ENCODE peak calls at places on chromosomes 11 and 22, in ten cellular contexts. E is ovary, L is tibial artery, W is IMR-90, N is endothelial cell of umbilical vein, O is heart left ventricle, B is OCI-LY7, H is bronchial epithelial cell, P is adipocyte, V is fibroblast of mammary gland. T is an unnamed sample.

GRCh38 chr11:10898763-10899541 is 41.1 kb upstream of the ZBED5 start:
- DNase-seq in E (no peak), L (no peak), W (no peak), N (no peak), O (peak; percentile 25), B (no peak), H (no peak), P (no peak), V (no peak), T (no peak)

GRCh38 chr11:58927393-58928081 is 11.8 kb upstream of the GLYATL1 start:
- DNase-seq in E (no peak), L (no peak), W (peak; percentile 29), N (no peak), O (no peak), B (peak; percentile 29), H (no peak), P (peak; percentile 56), V (no peak), T (no peak)

GRCh38 chr11:59550842-59551650 is 39.7 kb downstream of the OR4D9 start:
- DNase-seq in E (peak; percentile 85), L (peak; percentile 83), W (peak; percentile 92), N (peak; percentile 93), O (peak; percentile 62), B (peak; percentile 90), H (peak; percentile 83), P (peak; percentile 93), V (peak; percentile 95), T (peak; percentile 87)

GRCh38 chr11:102139081-102139498 is 28.8 kb downstream of the YAP1 start:
- DNase-seq in E (no peak), L (no peak), W (peak; percentile 93), N (peak; percentile 13), O (peak; percentile 32), B (no peak), H (peak; percentile 89), P (peak; percentile 81), V (peak; percentile 90), T (no peak)

GRCh38 chr11:76665921-76666351 is 4.6 kb downstream of the LRRC32 start:
- DNase-seq in E (peak; percentile 20), L (peak; percentile 13), W (no peak), N (no peak), O (no peak), B (peak; percentile 51), H (no peak), P (no peak), V (no peak), T (peak; percentile 55)

GRCh38 chr11:74397531-74398243 is 546 bp downstream of the PGM2L1 start:
- DNase-seq in E (no peak), L (peak; percentile 23), W (peak; percentile 30), N (peak; percentile 56), O (peak; percentile 19), B (peak; percentile 25), H (peak; percentile 68), P (peak; percentile 53), V (no peak), T (peak; percentile 87)

GRCh38 chr11:10454902-10455631 is at the start of gene AMPD3:
- DNase-seq in E (no peak), L (no peak), W (peak; percentile 99), N (no peak), O (no peak), B (peak; percentile 56), H (peak; percentile 98), P (peak; percentile 79), V (peak; percentile 99), T (no peak)

GRCh38 chr11:76185931-76186401 is 20.3 kb downstream of the WNT11 start:
- DNase-seq in E (peak; percentile 90), L (peak; percentile 54), W (no peak), N (no peak), O (peak; percentile 34), B (no peak), H (no peak), P (no peak), V (peak; percentile 14), T (peak; percentile 88)

GRCh38 chr11:47132981-47133380 is 43.7 kb downstream of the ARFGAP2 start:
- DNase-seq in E (no peak), L (no peak), W (no peak), N (no peak), O (no peak), B (no peak), H (no peak), P (no peak), V (no peak), T (no peak)

GRCh38 chr11:105466582-105467228 is 143.2 kb upstream of the GRIA4 start:
- DNase-seq in E (no peak), L (no peak), W (peak; percentile 85), N (peak; percentile 91), O (no peak), B (no peak), H (peak; percentile 52), P (peak; percentile 35), V (peak; percentile 29), T (no peak)

GRCh38 chr11:27938011-27938410 is 169.9 kb downstream of the KIF18A start:
- DNase-seq in E (no peak), L (no peak), W (peak; percentile 68), N (no peak), O (no peak), B (no peak), H (no peak), P (no peak), V (no peak), T (no peak)

GRCh38 chr11:126543691-126544090 is 188.2 kb downstream of the ST3GAL4 start:
- DNase-seq in E (no peak), L (no peak), W (no peak), N (no peak), O (no peak), B (no peak), H (no peak), P (no peak), V (no peak), T (no peak)

GRCh38 chr11:12086271-12087074 is 23.9 kb upstream of the MICAL2 start:
- DNase-seq in E (no peak), L (peak; percentile 89), W (peak; percentile 97), N (peak; percentile 87), O (peak; percentile 79), B (no peak), H (peak; percentile 95), P (peak; percentile 93), V (peak; percentile 98), T (peak; percentile 91)

GRCh38 chr11:61090982-61091372 is 11.3 kb upstream of the CD5 start:
- DNase-seq in E (no peak), L (no peak), W (no peak), N (no peak), O (no peak), B (no peak), H (no peak), P (no peak), V (no peak), T (no peak)

GRCh38 chr11:65558785-65559509 is 788 bp upstream of the LTBP3 start:
- DNase-seq in E (peak; percentile 91), L (peak; percentile 73), W (peak; percentile 33), N (peak; percentile 72), O (peak; percentile 80), B (no peak), H (no peak), P (peak; percentile 65), V (no peak), T (peak; percentile 87)
- H3K4me3 ChIP-seq in E (peak overlapping the region; percentile 55), L (peak overlapping the region; percentile 58), W (no peak overlapping the region), N (no peak overlapping the region), O (peak overlapping the region; percentile 72), B (no peak overlapping the region), H (peak overlapping the region; percentile 34), P (peak overlapping the region; percentile 73), V (no peak overlapping the region), T (peak overlapping the region; percentile 6)

GRCh38 chr22:38412435-38413084 is 42.4 kb downstream of the KCNJ4 start:
- DNase-seq in E (no peak), L (no peak), W (no peak), N (no peak), O (peak; percentile 12), B (no peak), H (no peak), P (no peak), V (no peak), T (peak; percentile 69)
- H3K4me3 ChIP-seq in E (peak overlapping the region; percentile 2), L (no peak overlapping the region), W (no peak overlapping the region), N (no peak overlapping the region), O (peak overlapping the region; percentile 32), B (no peak overlapping the region), H (no peak overlapping the region), P (peak overlapping the region; percentile 19), V (peak overlapping the region; percentile 6), T (no peak overlapping the region)

GRCh38 chr22:41237707-41238569 is 2.8 kb downstream of the CHADL start:
- DNase-seq in E (peak; percentile 60), L (peak; percentile 35), W (peak; percentile 13), N (peak; percentile 31), O (peak; percentile 80), B (peak; percentile 79), H (peak; percentile 49), P (peak; percentile 40), V (peak; percentile 26), T (peak; percentile 91)
- H3K4me3 ChIP-seq in E (peak overlapping the region; percentile 33), L (peak overlapping the region; percentile 39), W (peak overlapping the region; percentile 25), N (peak overlapping the region; percentile 5), O (peak overlapping the region; percentile 34), B (peak overlapping the region; percentile 24), H (peak overlapping the region; percentile 39), P (peak overlapping the region; percentile 62), V (no peak overlapping the region), T (peak overlapping the region; percentile 6)

GRCh38 chr22:38246692-38247091 is 26.1 kb downstream of the TMEM184B start:
- DNase-seq in E (no peak), L (peak; percentile 84), W (no peak), N (no peak), O (peak; percentile 64), B (no peak), H (no peak), P (no peak), V (no peak), T (no peak)

GRCh38 chr22:38247713-38248112 is 25.1 kb downstream of the TMEM184B start:
- DNase-seq in E (no peak), L (no peak), W (no peak), N (no peak), O (no peak), B (no peak), H (no peak), P (no peak), V (no peak), T (no peak)

GRCh38 chr22:38249803-38250641 is 22.8 kb downstream of the TMEM184B start:
- DNase-seq in E (no peak), L (no peak), W (no peak), N (no peak), O (no peak), B (no peak), H (no peak), P (no peak), V (no peak), T (no peak)

GRCh38 chr22:38249301-38249700 is 23.5 kb downstream of the TMEM184B start:
- DNase-seq in E (no peak), L (no peak), W (no peak), N (no peak), O (no peak), B (no peak), H (no peak), P (no peak), V (no peak), T (no peak)

GRCh38 chr22:38248280-38248679 is 24.5 kb downstream of the TMEM184B start:
- DNase-seq in E (no peak), L (no peak), W (no peak), N (no peak), O (no peak), B (no peak), H (no peak), P (no peak), V (no peak), T (no peak)
- H3K4me3 ChIP-seq in E (no peak overlapping the region), L (no peak overlapping the region), W (no peak overlapping the region), N (no peak overlapping the region), O (no peak overlapping the region), B (no peak overlapping the region), H (no peak overlapping the region), P (no peak overlapping the region), V (no peak overlapping the region), T (no peak overlapping the region)

T was measured in kidney.